ENCODE peak calls at places on chromosomes 4 and X, in five cellular contexts. D is ascending aorta, O is AG08396, E is RWPE1, S is retinal pigment epithelial cell. F is an unnamed sample.

GRCh38 chr4:161564230-161564834 is 599.5 kb downstream of the FSTL5 start:
- DNase-seq in D (no peak), S (no peak), O (no peak), E (no peak), F (no peak)

GRCh38 chr4:24382381-24382780 is 202.0 kb downstream of the DHX15 start:
- DNase-seq in E (peak), S (peak), D (no peak), O (no peak), F (no peak)

GRCh38 chrX:149982310-149982709 is 44.0 kb upstream of the EOLA2 start:
- DNase-seq in E (no peak), S (no peak), D (no peak), O (no peak), F (no peak)

GRCh38 chr4:98658287-98659105 is at the start of gene TSPAN5:
- DNase-seq in D (peak), E (peak), O (peak), S (no peak), F (peak)

GRCh38 chr4:97142893-97143292 is 1000.4 kb downstream of the STPG2 start:
- DNase-seq in E (no peak), D (no peak), S (no peak), O (no peak), F (no peak)

GRCh38 chr4:162891788-162892707 is 274.6 kb downstream of the NAF1 start:
- DNase-seq in E (no peak), S (peak), D (no peak), O (no peak), F (no peak)

GRCh38 chr4:98485816-98486355 is 172.5 kb downstream of the TSPAN5 start:
- DNase-seq in S (no peak), O (no peak), D (no peak), E (no peak), F (no peak)

GRCh38 chrX:133290076-133290475 is 71.9 kb upstream of the TFDP3 start:
- DNase-seq in O (no peak), S (no peak), D (no peak), E (no peak), F (no peak)

GRCh38 chr4:108483077-108483476 is 137.3 kb upstream of the RPL34 start:
- DNase-seq in E (no peak), D (no peak), S (no peak), O (no peak), F (no peak)

GRCh38 chrX:47078129-47079043 is at the start of gene RGN:
- DNase-seq in E (no peak), D (no peak), O (peak), S (no peak), F (no peak)

GRCh38 chr4:105305019-105305836 is 158.6 kb downstream of the TET2 start:
- DNase-seq in O (no peak), S (no peak), E (no peak), D (no peak), F (no peak)

GRCh38 chr4:141851246-141851891 is 215.0 kb downstream of the IL15 start:
- DNase-seq in O (no peak), S (peak), E (peak), D (no peak), F (no peak)

GRCh38 chrX:65522739-65523372 is 11.7 kb downstream of the LAS1L start:
- DNase-seq in O (no peak), S (no peak), E (no peak), D (no peak), F (no peak)

GRCh38 chrX:54534271-54534670 is 4.3 kb downstream of the GNL3L start:
- DNase-seq in S (no peak), D (no peak), O (no peak), E (no peak), F (no peak)